ENCODE peak calls at places on chromosomes 7 and 10, in four cellular contexts. S, R, T and H are unnamed samples.

GRCh38 chr10:21929070-21929469 is 74.5 kb downstream of the DNAJC1 start:
- DNase-seq in S (no peak), R (no peak), T (no peak), H (no peak)

GRCh38 chr10:11823122-11823988 is at the start of gene PROSER2:
- DNase-seq in S (peak), R (no peak), T (peak), H (peak)

GRCh38 chr10:11742009-11742778 is at the start of gene ECHDC3:
- DNase-seq in S (peak), R (peak), T (peak), H (peak)

GRCh38 chr7:131723926-131724325 is 167.5 kb upstream of the PODXL start:
- DNase-seq in S (no peak), R (no peak), T (peak), H (no peak)

GRCh38 chr7:50266893-50267386 is 37.6 kb upstream of the IKZF1 start:
- DNase-seq in S (peak), R (no peak), T (no peak), H (peak)

GRCh38 chr10:132066186-132066585 is 440 bp downstream of the JAKMIP3 start:
- DNase-seq in S (peak), R (no peak), T (no peak), H (no peak)

GRCh38 chr7:155001756-155002410 is 1.0 kb downstream of the PAXIP1 start:
- DNase-seq in S (no peak), R (peak), T (peak), H (no peak)

GRCh38 chr7:65381742-65382141 is 8.1 kb downstream of the ZNF92 start:
- DNase-seq in S (no peak), R (no peak), T (no peak), H (no peak)

GRCh38 chr10:62250594-62251198 is 17.9 kb downstream of the RTKN2 start:
- DNase-seq in S (no peak), R (no peak), T (peak), H (no peak)

GRCh38 chr7:133912916-133913697 is 214.0 kb upstream of the LRGUK start:
- DNase-seq in S (no peak), R (no peak), T (no peak), H (no peak)

GRCh38 chr7:148987751-148988512 is 40.4 kb downstream of the PDIA4 start:
- DNase-seq in S (no peak), R (no peak), T (peak), H (no peak)

GRCh38 chr7:37352974-37353948 is 95.4 kb downstream of the ELMO1 start:
- DNase-seq in S (no peak), R (no peak), T (no peak), H (no peak)

GRCh38 chr7:25750738-25751529 is 401.1 kb upstream of the NFE2L3 start:
- DNase-seq in S (no peak), R (no peak), T (no peak), H (no peak)

DNA sequence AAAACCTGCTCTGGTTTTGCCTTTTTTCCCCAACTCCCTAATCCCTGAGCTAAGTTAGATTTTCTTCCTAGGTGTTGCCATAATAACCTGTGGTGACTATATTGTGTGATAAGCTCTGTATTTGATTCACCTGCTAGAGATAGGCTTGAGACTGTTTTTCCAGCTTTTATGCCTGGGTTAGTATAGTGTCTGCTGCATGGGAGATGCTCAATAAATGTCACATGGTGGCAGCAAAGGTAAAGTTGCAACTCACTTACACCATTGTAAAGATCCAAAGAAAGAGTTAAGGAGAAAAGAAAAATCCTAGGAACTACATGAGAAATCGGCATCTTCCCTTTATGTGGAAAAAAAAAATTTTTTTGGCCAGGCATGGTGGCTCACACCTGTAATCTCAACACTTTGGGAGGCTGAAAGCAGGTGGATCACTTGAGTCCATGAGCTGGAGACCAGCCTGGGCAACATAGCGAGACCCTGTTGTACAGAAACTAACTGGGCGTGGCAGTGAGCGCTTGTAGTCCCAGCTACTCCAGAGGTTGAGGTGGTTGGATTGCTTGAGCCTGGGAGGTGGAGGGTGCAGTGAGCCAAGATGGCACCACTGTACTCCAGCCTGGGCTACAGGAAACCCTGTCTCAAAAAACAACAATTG is 3.7 kb downstream of the CCNJ start:
- DNase-seq in S (no peak), R (no peak), T (peak), H (no peak)
- TF ChIP-seq CTCF in S (no peak), R (no peak), T (peak), H (no peak)

GRCh38 chr10:119723624-119724023 is 2.2 kb upstream of the INPP5F start:
- DNase-seq in S (no peak), R (no peak), T (no peak), H (no peak)

GRCh38 chr10:119726291-119727261 is 726 bp downstream of the INPP5F start:
- DNase-seq in S (no peak), R (no peak), T (no peak), H (no peak)

GRCh38 chr10:119723161-119723560 is 2.7 kb upstream of the INPP5F start:
- DNase-seq in S (no peak), R (no peak), T (no peak), H (no peak)

GRCh38 chr10:119724630-119725549 is 960 bp upstream of the INPP5F start:
- DNase-seq in S (no peak), R (no peak), T (no peak), H (no peak)

DNA sequence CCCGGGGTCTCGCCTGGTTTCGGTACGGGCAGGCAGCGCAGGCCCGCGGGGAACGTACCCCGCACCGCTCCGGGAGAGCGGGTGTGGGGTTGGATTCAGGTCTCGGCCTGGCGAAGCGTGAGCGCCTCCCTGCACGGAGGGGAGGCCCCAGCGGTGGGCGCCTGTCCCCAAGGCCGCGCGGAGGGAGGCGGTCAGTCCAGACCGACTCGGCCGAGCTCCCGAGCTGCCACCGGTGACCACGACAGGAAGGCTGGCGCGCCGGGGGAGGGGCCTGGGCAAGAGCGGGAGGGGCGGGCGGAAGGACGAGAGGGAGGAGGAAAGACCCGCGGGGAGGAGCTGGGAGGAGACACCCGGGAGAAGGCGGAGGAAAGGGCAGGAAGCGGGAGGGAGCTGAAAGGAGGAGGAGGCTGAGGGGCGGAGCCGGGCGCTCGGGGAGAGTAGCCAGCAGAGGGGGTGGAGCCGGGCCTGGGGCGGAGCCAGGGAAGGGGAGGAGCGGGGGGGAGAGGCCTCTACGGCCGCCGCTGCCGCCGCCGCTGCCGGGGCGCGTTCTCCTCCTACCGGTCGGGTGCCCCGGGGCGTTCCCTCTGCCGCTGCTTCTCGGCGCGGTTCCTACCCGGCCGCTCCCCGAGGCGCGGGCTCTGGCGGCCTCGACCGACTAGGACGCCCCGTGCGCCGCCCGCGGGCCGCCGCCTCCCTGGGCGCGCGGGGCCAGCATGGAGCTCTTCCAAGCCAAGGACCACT is at the start of gene INPP5F:
- DNase-seq in S (peak), R (peak), T (peak), H (peak)
- TF ChIP-seq CTCF in S (peak), R (peak), T (no peak), H (peak)

GRCh38 chr7:13279854-13280435 is 592.5 kb downstream of the ARL4A start:
- DNase-seq in S (no peak), R (no peak), T (peak), H (no peak)

GRCh38 chr7:13276977-13277376 is 589.5 kb downstream of the ARL4A start:
- DNase-seq in S (no peak), R (no peak), T (no peak), H (no peak)

GRCh38 chr7:13286916-13287315 is 599.5 kb downstream of the ARL4A start:
- DNase-seq in S (no peak), R (no peak), T (no peak), H (no peak)

GRCh38 chr7:13278020-13278419 is 590.6 kb downstream of the ARL4A start:
- DNase-seq in S (no peak), R (no peak), T (no peak), H (no peak)

GRCh38 chr7:13282377-13282980 is 595.0 kb downstream of the ARL4A start:
- DNase-seq in S (no peak), R (no peak), T (peak), H (no peak)
- TF ChIP-seq CTCF in S (peak), R (no peak), T (peak), H (peak)

DNA sequence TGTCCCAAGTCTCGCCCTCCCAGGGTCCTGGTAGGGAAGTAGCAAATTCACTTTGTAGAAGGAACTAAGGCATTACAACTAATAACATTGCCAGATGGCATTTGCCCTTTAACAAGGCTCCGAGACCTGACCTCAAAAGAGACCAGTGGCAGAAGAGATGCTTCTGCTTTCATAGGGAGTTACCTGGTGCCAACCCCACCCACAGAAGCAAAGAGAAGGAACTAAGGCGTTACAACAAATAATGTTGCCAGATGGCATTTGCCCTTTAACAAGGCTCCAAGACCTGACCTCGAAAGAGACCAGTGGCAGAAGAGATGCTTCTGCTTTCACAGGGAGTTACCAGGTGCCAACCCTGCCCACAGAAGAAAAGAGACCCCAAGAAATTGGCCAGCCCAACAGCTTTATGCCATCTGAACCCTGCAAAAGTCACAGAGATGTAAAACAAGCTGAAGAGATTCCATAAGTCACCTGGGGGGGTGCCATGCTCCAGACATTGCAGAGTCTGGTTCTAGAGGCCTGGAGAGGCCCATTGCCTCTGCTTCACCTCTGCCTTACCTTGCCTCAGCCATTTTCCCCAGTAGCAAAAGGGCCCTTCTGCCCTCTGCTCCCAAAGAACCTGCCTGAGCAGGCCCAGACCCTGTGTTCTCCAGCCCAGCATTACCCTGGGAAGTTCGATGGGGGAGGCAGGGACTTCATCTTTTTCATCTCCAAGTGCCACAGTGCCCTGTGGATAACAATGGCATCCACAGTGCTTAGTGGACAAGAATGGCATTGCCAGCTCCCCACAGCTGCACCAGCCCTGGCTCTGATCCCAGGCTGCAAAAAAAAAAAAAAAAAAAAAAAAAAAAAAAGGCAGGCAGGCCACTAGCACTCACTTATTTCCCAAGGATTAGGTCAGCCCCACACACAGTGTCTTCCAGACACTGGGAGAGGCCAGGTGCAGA is 179.5 kb upstream of the PLXNA4 start:
- DNase-seq in S (no peak), R (no peak), T (no peak), H (no peak)
- TF ChIP-seq CTCF in S (no peak), R (peak), T (no peak), H (no peak)

GRCh38 chr10:2990764-2991163 is 76.6 kb upstream of the PFKP start:
- DNase-seq in S (no peak), R (no peak), T (no peak), H (no peak)

GRCh38 chr10:2993636-2994035 is 73.7 kb upstream of the PFKP start:
- DNase-seq in S (no peak), R (no peak), T (no peak), H (no peak)

GRCh38 chr10:2989292-2989947 is 77.9 kb upstream of the PFKP start:
- DNase-seq in S (no peak), R (no peak), T (no peak), H (no peak)

GRCh38 chr10:2994562-2994961 is 72.8 kb upstream of the PFKP start:
- DNase-seq in S (no peak), R (no peak), T (no peak), H (no peak)

DNA sequence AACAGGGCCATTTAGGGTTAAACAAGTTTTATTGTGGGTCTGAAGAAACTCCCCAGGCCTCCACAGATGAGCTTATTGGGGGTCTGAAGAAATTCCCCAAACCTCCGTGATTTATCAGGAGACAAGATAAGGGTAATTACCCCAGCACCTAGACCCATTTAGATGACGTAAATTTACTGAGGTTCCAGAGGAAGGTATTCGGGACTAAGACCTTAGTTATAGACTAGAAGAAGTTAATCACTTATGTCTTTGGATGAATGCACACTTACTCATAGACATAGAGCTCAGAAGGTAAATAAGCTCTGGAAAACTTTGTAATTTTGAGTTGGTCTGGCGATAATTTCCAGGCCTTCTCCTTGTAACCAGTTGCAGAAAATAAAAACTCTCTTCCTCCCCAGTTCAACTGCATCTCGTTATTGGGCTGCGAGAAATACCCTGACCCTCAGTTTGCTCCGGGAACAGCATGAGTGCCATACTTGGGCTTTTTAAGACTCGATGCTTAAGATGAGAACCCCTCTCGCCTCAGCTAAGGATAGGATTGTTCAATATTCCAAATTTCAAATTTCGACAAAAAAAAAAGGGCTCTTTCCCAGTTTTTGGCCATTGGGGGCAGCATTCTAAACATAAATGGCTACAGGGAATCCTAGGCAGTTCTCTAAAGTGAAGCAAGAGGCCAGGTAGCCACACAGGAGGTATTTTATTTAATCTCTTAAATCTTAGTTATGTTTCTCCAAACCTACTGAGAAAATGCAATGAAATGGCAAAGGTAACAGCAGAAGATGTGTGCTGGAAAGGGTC is 74.7 kb upstream of the PFKP start:
- DNase-seq in S (no peak), R (no peak), T (no peak), H (no peak)
- TF ChIP-seq CTCF in S (no peak), R (no peak), T (peak), H (no peak)

GRCh38 chr10:77963901-77964300 is 37.3 kb upstream of the DLG5 start:
- DNase-seq in S (no peak), R (no peak), T (no peak), H (no peak)

GRCh38 chr10:77962350-77963146 is 36.0 kb upstream of the DLG5 start:
- DNase-seq in S (no peak), R (no peak), T (no peak), H (no peak)

GRCh38 chr10:77967611-77968022 is 41.1 kb upstream of the DLG5 start:
- DNase-seq in S (no peak), R (no peak), T (peak), H (no peak)

GRCh38 chr10:77961668-77962067 is 35.1 kb upstream of the DLG5 start:
- DNase-seq in S (no peak), R (no peak), T (no peak), H (no peak)

GRCh38 chr10:77965294-77965693 is 38.7 kb upstream of the DLG5 start:
- DNase-seq in S (no peak), R (no peak), T (no peak), H (no peak)
- TF ChIP-seq CTCF in S (no peak), R (no peak), T (no peak), H (no peak)

GRCh38 chr10:86644412-86645110 is 9.8 kb upstream of the OPN4 start:
- DNase-seq in S (no peak), R (no peak), T (no peak), H (no peak)
- TF ChIP-seq CTCF in S (peak), R (no peak), T (peak), H (no peak)